ENCODE peak calls at places on chromosome 17, in four cellular contexts. E, N, F and S are unnamed samples.

GRCh38 chr17:83057793-83058477 is 21.5 kb upstream of the METRNL start:
- DNase-seq in F (peak; percentile 80), N (no peak), E (peak; percentile 55), S (no peak)

GRCh38 chr17:67246648-67247415 is 1.8 kb upstream of the HELZ start:
- DNase-seq in N (peak; percentile 13), E (no peak), F (no peak), S (no peak)

GRCh38 chr17:46737331-46737730 is 81.2 kb downstream of the WNT3 start:
- DNase-seq in F (no peak), E (no peak), N (no peak), S (no peak)

GRCh38 chr17:79651751-79652150 is 40.9 kb upstream of the RBFOX3 start:
- DNase-seq in E (peak; percentile 65), F (no peak), N (peak; percentile 5), S (peak; percentile 31)

GRCh38 chr17:13074026-13074425 is 56.2 kb upstream of the ELAC2 start:
- DNase-seq in F (no peak), E (no peak), N (no peak), S (no peak)

GRCh38 chr17:61647044-61647443 is 56.0 kb upstream of the NACA2 start:
- DNase-seq in F (no peak), E (no peak), N (no peak), S (no peak)

GRCh38 chr17:81512984-81513668 is 527 bp upstream of the ACTG1 start:
- DNase-seq in N (peak; percentile 54), F (peak; percentile 74), E (peak; percentile 53), S (peak; percentile 74)

GRCh38 chr17:6755731-6756184 is at the start of gene XAF1:
- DNase-seq in F (peak; percentile 73), E (no peak), N (no peak), S (no peak)

GRCh38 chr17:80917716-80918560 is 73.7 kb upstream of the CHMP6 start:
- DNase-seq in E (no peak), F (no peak), N (no peak), S (no peak)

GRCh38 chr17:78409191-78409621 is 30.8 kb downstream of the PGS1 start:
- DNase-seq in E (peak; percentile 33), F (no peak), N (no peak), S (no peak)

GRCh38 chr17:68782829-68783228 is 172.4 kb downstream of the ABCA8 start:
- DNase-seq in E (no peak), N (no peak), F (no peak), S (no peak)

GRCh38 chr17:48738803-48739526 is 10.4 kb upstream of the HOXB13 start:
- DNase-seq in N (no peak), F (no peak), E (no peak), S (no peak)

GRCh38 chr17:42585353-42585752 is 7.8 kb upstream of the PSMC3IP start:
- DNase-seq in F (no peak), N (no peak), E (no peak), S (no peak)

GRCh38 chr17:77208856-77209255 is 68.1 kb downstream of the SEC14L1 start:
- DNase-seq in F (no peak), N (no peak), E (no peak), S (no peak)

GRCh38 chr17:39143552-39144093 is 7.8 kb downstream of the PLXDC1 start:
- DNase-seq in N (no peak), E (no peak), F (peak; percentile 74), S (no peak)

GRCh38 chr17:54626146-54626703 is 274.4 kb upstream of the TOM1L1 start:
- DNase-seq in F (no peak), E (no peak), N (no peak), S (no peak)

GRCh38 chr17:52378860-52379259 is 220.3 kb upstream of the CA10 start:
- DNase-seq in E (no peak), N (no peak), F (no peak), S (no peak)

GRCh38 chr17:80455328-80455710 is 21.1 kb downstream of the NPTX1 start:
- DNase-seq in F (no peak), N (peak; percentile 48), E (no peak), S (peak; percentile 67)

GRCh38 chr17:1882836-1883235 is 53.0 kb downstream of the RPA1 start:
- DNase-seq in F (no peak), N (no peak), E (peak; percentile 35), S (no peak)

GRCh38 chr17:5822281-5823060 is 238.2 kb upstream of the NLRP1 start:
- DNase-seq in N (no peak), E (no peak), F (no peak), S (no peak)

GRCh38 chr17:75996665-75997590 is 3.7 kb upstream of the CDK3 start:
- DNase-seq in E (no peak), N (no peak), F (peak; percentile 31), S (peak; percentile 64)

GRCh38 chr17:80473701-80474100 is 2.7 kb downstream of the NPTX1 start:
- DNase-seq in E (peak; percentile 57), N (no peak), F (no peak), S (no peak)

GRCh38 chr17:43645765-43646481 is 15.8 kb downstream of the MEOX1 start:
- DNase-seq in E (no peak), F (peak; percentile 86), N (peak; percentile 31), S (no peak)

GRCh38 chr17:30091166-30091670 is 25.4 kb upstream of the NSRP1 start:
- DNase-seq in E (no peak), N (no peak), F (no peak), S (no peak)

GRCh38 chr17:42389902-42390301 is 1.7 kb upstream of the STAT3 start:
- DNase-seq in F (no peak), N (no peak), E (no peak), S (no peak)

GRCh38 chr17:80252871-80253270 is 7.8 kb upstream of the RNF213 start:
- DNase-seq in F (no peak), E (no peak), N (peak; percentile 34), S (no peak)

GRCh38 chr17:43403846-43404245 is 5.1 kb downstream of the ARL4D start:
- DNase-seq in E (no peak), N (no peak), F (no peak), S (no peak)

GRCh38 chr17:16465861-16466338 is 26.1 kb downstream of the LRRC75A start:
- DNase-seq in E (no peak), N (no peak), F (no peak), S (no peak)

GRCh38 chr17:35554668-35555067 is 6.0 kb downstream of the SLFN14 start:
- DNase-seq in N (no peak), E (no peak), F (no peak), S (no peak)

GRCh38 chr17:80458016-80458415 is 18.4 kb downstream of the NPTX1 start:
- DNase-seq in N (no peak), F (no peak), E (no peak), S (no peak)

GRCh38 chr17:1693339-1693738 is 8.7 kb upstream of the PRPF8 start:
- DNase-seq in E (no peak), N (no peak), F (no peak), S (no peak)

GRCh38 chr17:48718781-48719641 is 3.3 kb downstream of the PRAC1 start:
- DNase-seq in F (no peak), E (no peak), N (no peak), S (peak; percentile 67)

GRCh38 chr17:7579001-7579838 is at the start of gene CD68:
- DNase-seq in F (peak; percentile 64), N (no peak), E (no peak), S (no peak)

GRCh38 chr17:44213403-44214229 is 5.9 kb downstream of the UBTF start:
- DNase-seq in N (no peak), F (no peak), E (no peak), S (no peak)

GRCh38 chr17:8277317-8277716 is 11.2 kb upstream of the RANGRF start:
- DNase-seq in N (no peak), F (no peak), E (no peak), S (no peak)

GRCh38 chr17:47830991-47831933 is at the start of the genes LRRC46 and MRPL10:
- DNase-seq in F (peak; percentile 93), E (peak; percentile 88), N (peak; percentile 85), S (peak; percentile 88)

GRCh38 chr17:34892864-34893263 is 68.4 kb downstream of the CCT6B start:
- DNase-seq in E (peak; percentile 38), N (peak; percentile 28), F (no peak), S (peak; percentile 43)

GRCh38 chr17:2214887-2215615 is 88.5 kb downstream of the SMG6 start:
- DNase-seq in N (no peak), E (no peak), F (peak; percentile 82), S (no peak)

GRCh38 chr17:83037084-83037950 is 42.1 kb upstream of the METRNL start:
- DNase-seq in F (no peak), E (no peak), N (no peak), S (peak; percentile 31)

GRCh38 chr17:45316271-45317112 is at the start of gene MAP3K14:
- DNase-seq in F (peak; percentile 60), E (peak; percentile 60), N (peak; percentile 69), S (peak; percentile 79)

DNA sequence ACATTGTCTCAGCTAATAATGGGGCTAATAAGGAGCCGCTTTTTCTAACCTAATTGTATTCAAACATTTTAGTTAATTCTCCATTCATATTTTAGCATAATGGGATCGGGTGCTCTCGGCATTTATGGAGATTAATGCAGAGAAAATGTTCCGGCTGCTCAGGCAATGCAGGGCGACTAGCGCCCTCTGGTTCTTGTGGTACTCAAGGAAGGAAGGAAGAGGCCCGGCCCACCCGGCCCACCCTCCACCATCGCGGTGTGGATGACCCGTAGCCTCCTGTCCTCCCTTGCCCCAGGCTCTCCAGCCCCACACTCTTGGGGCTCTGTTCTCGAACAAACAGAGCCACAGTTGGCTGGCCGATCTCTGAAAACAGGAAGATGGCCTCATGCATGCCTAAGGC is 21.1 kb upstream of the ABCC3 start:
- DNase-seq in F (no peak), E (no peak), N (no peak), S (no peak)
- TF ChIP-seq CTCF in F (peak; percentile 53), E (peak; percentile 52), N (no peak), S (no peak)

GRCh38 chr17:21129023-21129681 is 2.4 kb downstream of the DHRS7B start:
- DNase-seq in E (no peak), N (no peak), F (peak; percentile 36), S (no peak)

GRCh38 chr17:21125862-21126261 is 902 bp upstream of the DHRS7B start:
- DNase-seq in F (no peak), N (no peak), E (no peak), S (no peak)

GRCh38 chr17:21124096-21124495 is 2.7 kb upstream of the DHRS7B start:
- DNase-seq in F (no peak), N (no peak), E (no peak), S (no peak)

GRCh38 chr17:21127508-21128077 is 829 bp downstream of the DHRS7B start:
- DNase-seq in E (no peak), F (no peak), N (no peak), S (no peak)

GRCh38 chr17:21126645-21127507 is at the start of gene DHRS7B:
- DNase-seq in N (peak; percentile 96), E (peak; percentile 97), F (peak; percentile 96), S (peak; percentile 93)
- TF ChIP-seq CTCF in N (no peak), E (peak; percentile 43), F (no peak), S (no peak)

GRCh38 chr17:31533546-31534155 is 142.2 kb downstream of the RAB11FIP4 start:
- DNase-seq in N (no peak), F (no peak), E (no peak), S (no peak)
- TF ChIP-seq CTCF in N (peak; percentile 16), F (peak; percentile 42), E (peak; percentile 47), S (no peak)

GRCh38 chr17:21677911-21678310 is 14.4 kb upstream of the KCNJ18 start:
- DNase-seq in E (no peak), F (no peak), N (no peak), S (no peak)

GRCh38 chr17:21676281-21677111 is 15.8 kb upstream of the KCNJ18 start:
- DNase-seq in E (peak; percentile 47), F (no peak), N (no peak), S (no peak)

GRCh38 chr17:21678451-21679081 is 13.8 kb upstream of the KCNJ18 start:
- DNase-seq in E (peak; percentile 58), N (no peak), F (no peak), S (no peak)

GRCh38 chr17:21679256-21680146 is 12.8 kb upstream of the KCNJ18 start:
- DNase-seq in E (no peak), F (no peak), N (no peak), S (no peak)

GRCh38 chr17:21677126-21677910 is 15.0 kb upstream of the KCNJ18 start:
- DNase-seq in N (no peak), E (no peak), F (no peak), S (no peak)
- TF ChIP-seq CTCF in N (no peak), E (no peak), F (no peak), S (no peak)